ENCODE peak calls at places on chromosomes 4 and X, in four cellular contexts. One of them, this sample, is unnamed.

GRCh38 chr4:130092187-130093015 is 996.4 kb downstream of the C4orf33 start:
- DNase-seq in astrocyte of the spinal cord: no peak
- DNase-seq in AG09309: no peak
- DNase-seq in upper lobe of left lung: no peak
- DNase-seq in this sample: no peak

GRCh38 chr4:41432889-41433288 is 105.1 kb upstream of the LIMCH1 start:
- DNase-seq in astrocyte of the spinal cord: peak; percentile 63
- DNase-seq in AG09309: peak; percentile 84
- DNase-seq in upper lobe of left lung: no peak
- DNase-seq in this sample: no peak

GRCh38 chrX:68254738-68255645 is 178.3 kb downstream of the OPHN1 start:
- DNase-seq in astrocyte of the spinal cord: no peak
- DNase-seq in AG09309: no peak
- DNase-seq in upper lobe of left lung: peak; percentile 33
- DNase-seq in this sample: no peak

GRCh38 chr4:18057821-18058533 is 36.4 kb upstream of the LCORL start:
- DNase-seq in astrocyte of the spinal cord: no peak
- DNase-seq in AG09309: no peak
- DNase-seq in upper lobe of left lung: no peak
- DNase-seq in this sample: no peak

GRCh38 chr4:139857021-139857420 is 191.4 kb downstream of the MGST2 start:
- DNase-seq in astrocyte of the spinal cord: no peak
- DNase-seq in AG09309: no peak
- DNase-seq in upper lobe of left lung: no peak
- DNase-seq in this sample: peak; percentile 15

GRCh38 chrX:3191186-3191585 is 149.9 kb downstream of the ARSF start:
- DNase-seq in astrocyte of the spinal cord: no peak
- DNase-seq in AG09309: peak; percentile 43
- DNase-seq in upper lobe of left lung: no peak
- DNase-seq in this sample: no peak

GRCh38 chrX:154444001-154444754 is at the start of gene FAM50A:
- DNase-seq in astrocyte of the spinal cord: peak; percentile 41
- DNase-seq in AG09309: no peak
- DNase-seq in upper lobe of left lung: peak; percentile 82
- DNase-seq in this sample: peak; percentile 65

GRCh38 chrX:40143001-40143400 is 45.2 kb upstream of the BCOR start:
- DNase-seq in astrocyte of the spinal cord: no peak
- DNase-seq in AG09309: no peak
- DNase-seq in upper lobe of left lung: no peak
- DNase-seq in this sample: no peak

GRCh38 chr4:94127707-94128328 is 79.8 kb upstream of the SMARCAD1 start:
- DNase-seq in astrocyte of the spinal cord: peak; percentile 55
- DNase-seq in AG09309: no peak
- DNase-seq in upper lobe of left lung: no peak
- DNase-seq in this sample: no peak

GRCh38 chr4:141686929-141687328 is 50.5 kb downstream of the IL15 start:
- DNase-seq in astrocyte of the spinal cord: peak; percentile 5
- DNase-seq in AG09309: no peak
- DNase-seq in upper lobe of left lung: no peak
- DNase-seq in this sample: peak; percentile 68

GRCh38 chr4:88227734-88228133 is 56.6 kb downstream of the PPM1K start:
- DNase-seq in astrocyte of the spinal cord: no peak
- DNase-seq in AG09309: no peak
- DNase-seq in upper lobe of left lung: no peak
- DNase-seq in this sample: no peak

GRCh38 chr4:88226143-88226542 is 58.2 kb downstream of the PPM1K start:
- DNase-seq in astrocyte of the spinal cord: no peak
- DNase-seq in AG09309: no peak
- DNase-seq in upper lobe of left lung: no peak
- DNase-seq in this sample: no peak

GRCh38 chr4:88225216-88226107 is 58.9 kb downstream of the PPM1K start:
- DNase-seq in astrocyte of the spinal cord: peak; percentile 22
- DNase-seq in AG09309: no peak
- DNase-seq in upper lobe of left lung: no peak
- DNase-seq in this sample: no peak

GRCh38 chr4:88230953-88231835 is 53.2 kb downstream of the PPM1K start:
- DNase-seq in astrocyte of the spinal cord: peak; percentile 53
- DNase-seq in AG09309: no peak
- DNase-seq in upper lobe of left lung: no peak
- DNase-seq in this sample: no peak

GRCh38 chr4:88230399-88230798 is 54.0 kb downstream of the PPM1K start:
- DNase-seq in astrocyte of the spinal cord: no peak
- DNase-seq in AG09309: no peak
- DNase-seq in upper lobe of left lung: no peak
- DNase-seq in this sample: no peak
- H3K4me3 ChIP-seq in astrocyte of the spinal cord: no peak overlapping the region
- H3K4me3 ChIP-seq in AG09309: no peak overlapping the region
- H3K4me3 ChIP-seq in upper lobe of left lung: no peak overlapping the region
- H3K4me3 ChIP-seq in this sample: no peak overlapping the region

GRCh38 chrX:130174937-130175336 is 3.2 kb downstream of the RAB33A start:
- DNase-seq in astrocyte of the spinal cord: no peak
- DNase-seq in AG09309: no peak
- DNase-seq in upper lobe of left lung: no peak
- DNase-seq in this sample: no peak

GRCh38 chrX:130171446-130172126 is at the start of gene RAB33A:
- DNase-seq in astrocyte of the spinal cord: no peak
- DNase-seq in AG09309: no peak
- DNase-seq in upper lobe of left lung: no peak
- DNase-seq in this sample: no peak

GRCh38 chrX:130174051-130174704 is 2.4 kb downstream of the RAB33A start:
- DNase-seq in astrocyte of the spinal cord: peak; percentile 44
- DNase-seq in AG09309: peak; percentile 56
- DNase-seq in upper lobe of left lung: no peak
- DNase-seq in this sample: peak; percentile 14

GRCh38 chrX:130172127-130172834 is 519 bp downstream of the RAB33A start:
- DNase-seq in astrocyte of the spinal cord: no peak
- DNase-seq in AG09309: no peak
- DNase-seq in upper lobe of left lung: no peak
- DNase-seq in this sample: no peak

GRCh38 chrX:130173190-130173895 is 1.6 kb downstream of the RAB33A start:
- DNase-seq in astrocyte of the spinal cord: peak; percentile 77
- DNase-seq in AG09309: peak; percentile 73
- DNase-seq in upper lobe of left lung: peak; percentile 38
- DNase-seq in this sample: peak; percentile 4
- H3K4me3 ChIP-seq in astrocyte of the spinal cord: no peak overlapping the region
- H3K4me3 ChIP-seq in AG09309: no peak overlapping the region
- H3K4me3 ChIP-seq in upper lobe of left lung: peak overlapping the region; percentile 53
- H3K4me3 ChIP-seq in this sample: no peak overlapping the region

DNA sequence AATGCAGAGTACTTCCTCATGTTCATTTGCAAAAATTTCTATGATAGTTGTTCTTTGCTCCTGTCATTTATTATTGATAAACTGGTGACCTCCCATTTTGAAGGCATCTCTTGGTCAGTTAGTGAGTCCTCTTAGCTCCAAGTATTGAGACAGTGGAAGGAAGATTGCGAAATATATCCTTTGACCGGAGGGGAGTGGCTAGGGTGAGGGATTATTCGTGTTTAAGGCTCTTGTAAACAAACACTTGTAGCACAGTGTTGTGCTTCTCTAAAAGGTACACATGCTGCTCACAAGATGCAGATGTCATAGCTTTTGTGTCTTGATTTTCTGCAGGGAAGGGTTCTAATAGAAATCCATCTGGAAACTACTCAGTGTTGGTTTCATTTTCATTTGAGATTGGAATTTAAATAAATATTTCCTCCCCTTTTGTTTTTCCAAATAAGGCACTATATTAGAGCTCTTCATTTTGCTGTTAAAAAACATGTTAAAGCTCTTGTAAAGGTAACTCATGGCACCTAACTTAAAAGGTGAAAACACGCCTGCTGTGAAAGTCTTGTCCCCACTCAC is 21.8 kb downstream of the TXLNG start:
- DNase-seq in astrocyte of the spinal cord: peak; percentile 40
- DNase-seq in AG09309: no peak
- DNase-seq in upper lobe of left lung: no peak
- DNase-seq in this sample: peak; percentile 10
- H3K4me3 ChIP-seq in astrocyte of the spinal cord: peak overlapping the region; percentile 16
- H3K4me3 ChIP-seq in AG09309: peak overlapping the region; percentile 21
- H3K4me3 ChIP-seq in upper lobe of left lung: peak overlapping the region; percentile 39
- H3K4me3 ChIP-seq in this sample: peak overlapping the region; percentile 15

DNA sequence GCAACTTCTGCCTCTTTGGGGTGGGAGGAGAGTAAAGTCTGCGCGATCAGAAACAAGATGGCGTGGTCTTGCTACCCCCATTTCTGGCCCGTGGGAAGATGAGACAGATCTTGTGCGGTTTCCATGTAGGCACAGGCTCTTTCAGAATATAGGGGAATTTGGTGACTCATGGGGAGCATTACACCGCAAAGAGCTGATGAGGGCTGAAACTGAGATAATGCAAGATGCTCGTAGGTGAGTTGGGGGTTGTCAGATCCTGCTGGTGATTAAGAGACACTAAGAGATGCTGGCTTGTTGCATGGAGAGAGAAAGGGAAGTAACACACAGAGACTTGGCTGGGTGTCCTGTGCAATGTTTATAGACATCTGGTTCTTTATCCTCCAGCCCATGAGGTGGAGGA is 1.5 kb downstream of the EVC start:
- DNase-seq in astrocyte of the spinal cord: peak; percentile 75
- DNase-seq in AG09309: peak; percentile 79
- DNase-seq in upper lobe of left lung: no peak
- DNase-seq in this sample: no peak
- H3K4me3 ChIP-seq in astrocyte of the spinal cord: peak overlapping the region; percentile 66
- H3K4me3 ChIP-seq in AG09309: peak overlapping the region; percentile 72
- H3K4me3 ChIP-seq in upper lobe of left lung: no peak overlapping the region
- H3K4me3 ChIP-seq in this sample: no peak overlapping the region

GRCh38 chrX:31298881-31299280 is 227.0 kb upstream of the FTHL17 start:
- DNase-seq in astrocyte of the spinal cord: no peak
- DNase-seq in AG09309: no peak
- DNase-seq in upper lobe of left lung: no peak
- DNase-seq in this sample: no peak
- H3K4me3 ChIP-seq in astrocyte of the spinal cord: no peak overlapping the region
- H3K4me3 ChIP-seq in AG09309: no peak overlapping the region
- H3K4me3 ChIP-seq in upper lobe of left lung: no peak overlapping the region
- H3K4me3 ChIP-seq in this sample: no peak overlapping the region

DNA sequence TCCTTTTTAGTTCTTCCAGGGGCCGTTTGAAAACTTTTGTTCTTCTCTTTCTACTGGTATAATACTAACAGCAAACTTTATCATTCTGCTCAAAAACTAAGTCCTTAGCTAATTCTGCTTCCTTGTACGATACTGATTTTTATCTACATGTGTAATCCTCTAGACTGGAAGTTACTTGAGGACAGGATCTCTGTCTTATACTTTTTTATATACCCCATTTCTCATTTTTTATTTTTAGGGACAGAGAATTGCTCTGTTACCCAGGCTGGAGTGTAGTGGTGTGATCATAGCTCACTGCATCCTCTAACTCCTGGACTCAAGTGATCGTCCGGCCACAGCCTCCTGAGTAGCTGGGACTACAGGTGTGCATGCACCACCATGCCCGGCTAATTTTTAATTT is 2.2 kb downstream of the COX7B start:
- DNase-seq in astrocyte of the spinal cord: no peak
- DNase-seq in AG09309: no peak
- DNase-seq in upper lobe of left lung: no peak
- DNase-seq in this sample: no peak
- H3K4me3 ChIP-seq in astrocyte of the spinal cord: no peak overlapping the region
- H3K4me3 ChIP-seq in AG09309: no peak overlapping the region
- H3K4me3 ChIP-seq in upper lobe of left lung: peak overlapping the region; percentile 62
- H3K4me3 ChIP-seq in this sample: no peak overlapping the region